ENCODE peak calls at places on chromosomes 6 and 20, in four cellular contexts. S, Q, M and L are unnamed samples.

GRCh38 chr6:92690997-92691599 is 728.3 kb downstream of the EPHA7 start:
- DNase-seq in S (no peak), Q (no peak), M (no peak), L (no peak)

GRCh38 chr6:156595481-156595880 is 181.7 kb upstream of the ARID1B start:
- DNase-seq in S (no peak), Q (no peak), M (no peak), L (no peak)

GRCh38 chr6:144568241-144568640 is 283.1 kb downstream of the UTRN start:
- DNase-seq in S (no peak), Q (no peak), M (no peak), L (no peak)

GRCh38 chr6:120355822-120356221 is 978.5 kb downstream of the TBC1D32 start:
- DNase-seq in S (no peak), Q (no peak), M (no peak), L (no peak)

GRCh38 chr6:154848580-154848979 is 115.4 kb downstream of the SCAF8 start:
- DNase-seq in S (no peak), Q (no peak), M (no peak), L (no peak)

GRCh38 chr6:65633516-65633915 is 73.5 kb downstream of the EYS start:
- DNase-seq in S (no peak), Q (no peak), M (no peak), L (no peak)

GRCh38 chr20:32968833-32969241 is 35.4 kb downstream of the SUN5 start:
- DNase-seq in S (no peak), Q (no peak), M (no peak), L (no peak)

GRCh38 chr20:44696315-44696714 is 18.9 kb upstream of the CCN5 start:
- DNase-seq in S (no peak), Q (no peak), M (no peak), L (no peak)

GRCh38 chr6:5507056-5507722 is 245.9 kb downstream of the FARS2 start:
- DNase-seq in S (no peak), Q (peak; percentile 30), M (no peak), L (no peak)

GRCh38 chr6:139979021-139979721 is 604.7 kb upstream of the CITED2 start:
- DNase-seq in S (no peak), Q (no peak), M (no peak), L (no peak)
- TF ChIP-seq CTCF in S (no peak), Q (no peak), M (no peak), L (no peak)

GRCh38 chr20:57918546-57918945 is 208.7 kb upstream of the PMEPA1 start:
- DNase-seq in S (no peak), Q (no peak), M (no peak), L (no peak)

GRCh38 chr20:57919059-57919458 is 209.2 kb upstream of the PMEPA1 start:
- DNase-seq in S (no peak), Q (no peak), M (no peak), L (no peak)

GRCh38 chr20:57922701-57923100 is 212.9 kb upstream of the PMEPA1 start:
- DNase-seq in S (no peak), Q (no peak), M (no peak), L (no peak)

GRCh38 chr20:57921701-57922482 is 212.1 kb upstream of the PMEPA1 start:
- DNase-seq in S (no peak), Q (no peak), M (no peak), L (no peak)

GRCh38 chr20:57920971-57921370 is 211.2 kb upstream of the PMEPA1 start:
- DNase-seq in S (no peak), Q (no peak), M (no peak), L (no peak)
- TF ChIP-seq CTCF in S (no peak), Q (no peak), M (no peak), L (no peak)

GRCh38 chr20:10696650-10697049 is 22.9 kb upstream of the JAG1 start:
- DNase-seq in S (peak; percentile 25), Q (no peak), M (no peak), L (no peak)
- TF ChIP-seq CTCF in S (peak; percentile 84), Q (no peak), M (peak; percentile 48), L (peak; percentile 19)

GRCh38 chr6:169906741-169907418 is 155.5 kb downstream of the ERMARD start:
- DNase-seq in S (no peak), Q (no peak), M (no peak), L (no peak)
- TF ChIP-seq CTCF in S (no peak), Q (no peak), M (no peak), L (no peak)